ENCODE peak calls at places on chromosomes 16 and 17, in five cellular contexts. Z is activated naive CD8-positive, alpha-beta T cell treated with anti-CD3 and anti-CD28 coated beads for 36 hours; K is H54; M is breast epithelium; N is activated T-cell treated with anti-CD3 and anti-CD28 coated beads for 1 hour. B is an unnamed sample.

GRCh38 chr16:3135120-3135715 is 389 bp downstream of the ZNF213 start:
- DNase-seq in Z (no peak), K (no peak), M (no peak), N (no peak), B (no peak)

GRCh38 chr17:57985675-57985974 is 2.4 kb downstream of the VEZF1 start:
- DNase-seq in Z (no peak), K (peak; percentile 76), M (no peak), N (no peak), B (peak; percentile 64)

GRCh38 chr17:82486186-82487084 is 27.9 kb downstream of the NARF start:
- DNase-seq in Z (no peak), K (no peak), M (no peak), N (no peak), B (no peak)

GRCh38 chr17:46117117-46117516 is 76.1 kb downstream of the KANSL1 start:
- DNase-seq in Z (no peak), K (no peak), M (no peak), N (no peak), B (no peak)

GRCh38 chr16:56414366-56414765 is 11.0 kb downstream of the AMFR start:
- DNase-seq in Z (no peak), K (no peak), M (no peak), N (no peak), B (no peak)

GRCh38 chr16:54072237-54072636 is 214.3 kb downstream of the IRX3 start:
- DNase-seq in Z (no peak), K (no peak), M (no peak), N (no peak), B (no peak)

GRCh38 chr16:86016201-86016965 is 117.4 kb downstream of the IRF8 start:
- DNase-seq in Z (peak; percentile 39), K (peak; percentile 75), M (peak; percentile 28), N (no peak), B (peak; percentile 65)

GRCh38 chr16:69443809-69444611 is 19.6 kb downstream of the CYB5B start:
- DNase-seq in Z (no peak), K (no peak), M (no peak), N (no peak), B (no peak)

GRCh38 chr17:8843344-8843743 is 24.1 kb downstream of the PIK3R6 start:
- DNase-seq in Z (no peak), K (no peak), M (no peak), N (no peak), B (no peak)

B was measured in RKO.